ENCODE peak calls at places on chromosomes 2 and 18, in ten cellular contexts. D is CD4-positive, alpha-beta T cell; U is WTC11; Y is vagina; X is GM23338; L is cardiac muscle cell; P is GM20000; W is OCI-LY7; E is osteoblast; Q is nephron progenitor cell. F is an unnamed sample.

GRCh38 chr2:231138699-231139098 is 13.9 kb upstream of the HTR2B start:
- DNase-seq in D (no peak), U (no peak), Y (no peak), X (no peak), L (no peak), P (no peak), W (no peak), E (peak), Q (peak), F (no peak)

GRCh38 chr2:126664234-126664633 is 8.3 kb downstream of the GYPC start:
- DNase-seq in D (peak), U (no peak), Y (no peak), X (no peak), L (no peak), P (peak), W (peak), E (no peak), Q (no peak), F (no peak)

GRCh38 chr2:69099541-69099940 is 86.6 kb downstream of the ANTXR1 start:
- DNase-seq in D (no peak), U (no peak), Y (no peak), X (no peak), L (no peak), P (no peak), W (no peak), E (peak), Q (no peak), F (no peak)

GRCh38 chr2:222903234-222904220 is 42.7 kb downstream of the ACSL3 start:
- DNase-seq in D (peak), U (no peak), Y (no peak), X (peak), L (peak), P (peak), W (peak), E (peak), Q (peak), F (no peak)

GRCh38 chr18:13375302-13376255 is 157.0 kb downstream of the LDLRAD4 start:
- DNase-seq in D (peak), U (no peak), Y (no peak), X (no peak), L (no peak), P (peak), W (no peak), E (peak), Q (no peak), F (no peak)

GRCh38 chr2:124883595-124883994 is 858.5 kb downstream of the CNTNAP5 start:
- DNase-seq in D (no peak), U (no peak), Y (no peak), X (no peak), L (no peak), P (no peak), W (no peak), E (no peak), Q (no peak), F (no peak)

GRCh38 chr2:222298311-222299150 is at the start of gene PAX3:
- DNase-seq in D (no peak), U (no peak), Y (no peak), X (peak), L (peak), P (no peak), W (no peak), E (no peak), Q (peak), F (no peak)

GRCh38 chr2:29850794-29851193 is 70.6 kb downstream of the ALK start:
- DNase-seq in D (no peak), U (no peak), Y (no peak), X (no peak), L (no peak), P (no peak), W (no peak), E (peak), Q (no peak), F (no peak)

GRCh38 chr2:43837831-43838559 is 644 bp downstream of the ABCG5 start:
- DNase-seq in D (no peak), U (no peak), Y (peak), X (no peak), L (no peak), P (no peak), W (no peak), E (no peak), Q (no peak), F (no peak)

GRCh38 chr18:78986018-78986481 is 6.4 kb downstream of the SALL3 start:
- DNase-seq in D (no peak), U (peak), Y (no peak), X (peak), L (peak), P (no peak), W (peak), E (peak), Q (peak), F (no peak)

GRCh38 chr2:100780203-100781008 is 39.5 kb upstream of the NPAS2 start:
- DNase-seq in D (no peak), U (no peak), Y (no peak), X (no peak), L (no peak), P (no peak), W (no peak), E (no peak), Q (no peak), F (no peak)

GRCh38 chr2:104658149-104658839 is 195.6 kb upstream of the POU3F3 start:
- DNase-seq in D (no peak), U (peak), Y (no peak), X (peak), L (peak), P (no peak), W (peak), E (peak), Q (peak), F (no peak)

GRCh38 chr2:27889774-27890145 is 427 bp downstream of the RBKS start:
- DNase-seq in D (no peak), U (no peak), Y (no peak), X (peak), L (no peak), P (no peak), W (no peak), E (no peak), Q (no peak), F (no peak)

DNA sequence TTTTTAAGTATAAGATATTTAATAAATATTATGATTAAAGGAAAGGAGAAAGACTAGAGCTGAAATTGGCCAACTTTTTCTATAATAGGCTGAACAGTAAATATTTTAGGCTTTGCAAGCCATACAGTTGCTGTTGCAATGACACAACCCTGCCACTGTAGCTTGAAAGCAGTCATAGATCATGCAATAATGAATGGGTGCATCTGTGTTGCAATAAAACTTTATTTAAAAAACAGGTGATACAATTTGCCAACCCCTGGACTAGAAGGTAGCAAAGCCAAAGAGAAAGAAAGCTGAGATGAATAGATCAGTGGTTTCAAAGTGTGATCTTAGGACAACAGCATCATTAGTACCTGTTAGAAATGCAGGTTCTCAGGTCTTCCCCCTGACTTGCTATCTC is 219.1 kb downstream of the SETBP1 start:
- DNase-seq in D (no peak), U (no peak), Y (no peak), X (no peak), L (no peak), P (no peak), W (no peak), E (no peak), Q (no peak), F (no peak)
- TF ChIP-seq CTCF in D (no peak), U (no peak), Y (no peak), X (peak), L (no peak), P (no peak), W (peak), E (no peak), Q (no peak), F (peak)

DNA sequence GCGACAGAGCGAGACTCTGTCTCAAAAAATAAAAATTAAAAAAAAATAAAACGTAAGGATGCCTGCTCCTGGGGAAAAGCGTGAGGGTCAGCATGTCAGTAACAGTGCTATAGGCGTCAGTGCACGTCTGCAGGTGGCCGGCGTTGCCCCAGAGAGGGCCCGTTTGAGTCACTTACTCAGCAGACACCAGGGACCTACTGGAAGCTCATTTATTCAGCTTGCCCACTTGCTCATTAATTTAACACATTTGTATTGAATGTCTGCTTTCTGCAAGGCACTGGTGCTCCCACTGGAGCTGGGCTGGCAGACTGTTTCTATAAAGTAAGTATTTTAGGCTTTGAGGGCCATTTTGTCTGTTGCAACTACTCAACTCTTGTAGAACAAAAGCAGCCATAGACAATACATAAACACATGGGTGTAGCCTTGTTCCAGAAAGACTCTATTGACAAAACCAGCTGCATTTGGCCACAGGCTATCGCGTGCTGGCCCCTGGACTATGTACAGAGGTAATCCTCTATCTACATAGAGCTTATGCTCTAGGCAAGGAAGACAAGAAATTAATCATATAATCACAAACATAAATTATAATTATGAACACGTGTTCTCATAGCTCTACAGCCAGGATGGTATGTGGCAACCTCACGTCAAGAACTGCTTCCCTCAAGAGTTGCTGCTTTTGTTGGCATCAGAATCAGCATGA is 73.2 kb downstream of the KLHL29 start:
- DNase-seq in D (no peak), U (no peak), Y (no peak), X (no peak), L (no peak), P (no peak), W (no peak), E (no peak), Q (no peak), F (no peak)
- TF ChIP-seq CTCF in D (no peak), U (no peak), Y (no peak), X (no peak), L (no peak), P (no peak), W (no peak), E (no peak), Q (no peak), F (no peak)

DNA sequence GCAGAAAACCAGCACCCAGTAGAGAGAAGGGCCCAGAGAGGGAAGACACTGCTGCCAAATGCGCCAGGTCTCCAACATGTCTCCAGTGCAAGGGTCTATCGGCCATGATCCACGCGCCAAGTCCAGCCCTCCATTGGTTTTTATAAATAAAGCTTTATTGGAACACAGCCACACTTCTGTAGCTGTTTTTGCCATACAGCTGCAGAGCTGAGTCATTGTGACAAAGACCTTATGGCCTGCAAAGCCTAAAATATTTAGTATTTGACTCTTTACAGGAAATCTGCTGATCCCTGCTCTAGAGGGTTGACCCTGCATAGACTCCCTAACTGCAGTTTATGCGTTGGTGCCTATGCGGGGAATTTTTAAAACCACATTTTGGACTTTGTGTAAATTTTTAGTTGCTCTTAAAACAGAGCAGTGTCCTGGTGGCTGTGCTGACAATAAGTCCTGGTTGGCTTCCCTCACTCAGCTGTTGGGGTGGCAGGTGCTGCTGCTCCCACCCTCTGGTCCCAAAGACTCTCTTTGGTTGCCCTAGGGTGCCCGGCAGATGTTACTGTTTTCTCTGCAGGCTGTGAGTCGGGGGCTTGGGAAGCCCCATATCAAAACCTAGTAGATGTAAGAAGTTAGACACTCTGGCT is 154.9 kb downstream of the CTIF start:
- DNase-seq in D (no peak), U (no peak), Y (no peak), X (no peak), L (no peak), P (no peak), W (no peak), E (no peak), Q (no peak), F (no peak)
- TF ChIP-seq CTCF in D (no peak), U (no peak), Y (no peak), X (no peak), L (no peak), P (no peak), W (no peak), E (no peak), Q (no peak), F (no peak)

GRCh38 chr18:73214970-73215369 is 347.2 kb upstream of the NETO1 start:
- DNase-seq in D (no peak), U (no peak), Y (no peak), X (no peak), L (no peak), P (no peak), W (no peak), E (no peak), Q (no peak), F (no peak)
- TF ChIP-seq CTCF in D (no peak), U (no peak), Y (no peak), X (no peak), L (no peak), P (no peak), W (no peak), E (no peak), Q (no peak), F (no peak)

GRCh38 chr2:10038123-10038522 is 5.2 kb upstream of the KLF11 start:
- DNase-seq in D (no peak), U (no peak), Y (no peak), X (no peak), L (no peak), P (no peak), W (no peak), E (no peak), Q (no peak), F (no peak)
- TF ChIP-seq CTCF in D (no peak), U (no peak), Y (no peak), X (no peak), L (no peak), P (no peak), W (no peak), E (no peak), Q (no peak), F (no peak)

GRCh38 chr2:158079672-158080071 is 22.0 kb upstream of the UPP2 start:
- DNase-seq in D (no peak), U (no peak), Y (no peak), X (no peak), L (no peak), P (no peak), W (no peak), E (no peak), Q (no peak), F (no peak)
- TF ChIP-seq CTCF in D (no peak), U (no peak), Y (no peak), X (no peak), L (no peak), P (no peak), W (no peak), E (no peak), Q (no peak), F (no peak)

DNA sequence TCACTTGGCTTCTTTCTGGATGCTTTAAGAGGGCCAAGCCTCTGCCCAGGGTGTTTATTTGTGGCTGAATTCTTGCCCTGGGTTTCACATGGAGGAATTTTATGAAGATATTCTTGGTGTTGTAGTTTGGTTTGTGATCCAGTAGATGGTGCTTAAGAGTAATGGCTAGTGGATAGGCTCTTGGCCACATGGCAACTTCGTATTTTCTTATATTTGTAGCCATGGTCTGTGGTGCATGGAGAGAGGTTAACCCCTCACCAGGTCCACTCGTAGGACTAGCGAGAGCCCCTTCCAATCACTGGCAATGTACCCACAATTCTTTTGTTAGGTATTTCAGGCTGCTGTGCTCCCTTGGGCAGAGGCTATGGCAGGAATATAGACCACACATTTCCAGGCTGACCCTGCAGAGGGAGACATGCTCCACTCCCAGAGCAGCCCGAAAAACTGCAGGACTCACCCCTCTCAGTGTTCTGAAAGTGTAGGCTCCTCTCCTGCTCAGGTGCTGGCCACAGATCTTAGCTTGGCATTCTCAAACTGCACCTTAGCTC is 582.1 kb upstream of the SETBP1 start:
- DNase-seq in D (no peak), U (peak), Y (no peak), X (peak), L (peak), P (peak), W (no peak), E (no peak), Q (no peak), F (no peak)
- TF ChIP-seq CTCF in D (no peak), U (peak), Y (no peak), X (peak), L (peak), P (no peak), W (peak), E (peak), Q (no peak), F (peak)